ENCODE peak calls at places on chromosome X, in nine cellular contexts. R, U, W, Z, C, Q, V, E and H are unnamed samples. For H3K36me3, the result is how much of the 10 kb centered on the place peaks cover.

GRCh38 chrX:49247346-49247745 is 12.1 kb downstream of the CCDC22 start:
- DNase-seq in R (no peak), U (no peak), W (no peak), Z (no peak), C (peak), Q (no peak), V (no peak), E (no peak), H (no peak)

GRCh38 chrX:136336623-136337022 is 35.9 kb downstream of the ADGRG4 start:
- DNase-seq in R (no peak), U (no peak), W (no peak), Z (no peak), C (no peak), Q (peak), V (no peak), E (no peak), H (peak)

GRCh38 chrX:13110427-13111324 is 66.3 kb upstream of the FAM9C start:
- DNase-seq in R (peak), U (no peak), W (no peak), Z (peak), C (peak), Q (peak), V (peak), E (peak), H (peak)

GRCh38 chrX:97308161-97308560 is 424.5 kb downstream of the RPA4 start:
- DNase-seq in R (peak), U (no peak), W (no peak), Z (no peak), C (no peak), Q (no peak), V (no peak), E (no peak), H (no peak)

GRCh38 chrX:109818921-109819320 is 85.9 kb upstream of the ACSL4 start:
- DNase-seq in R (no peak), U (no peak), W (no peak), Z (no peak), C (no peak), Q (no peak), V (no peak), E (no peak), H (no peak)

GRCh38 chrX:114976321-114976720 is 41.1 kb downstream of the IL13RA2 start:
- DNase-seq in R (peak), U (no peak), W (no peak), Z (no peak), C (no peak), Q (no peak), V (no peak), E (no peak), H (no peak)

GRCh38 chrX:39157006-39157405 is 355.7 kb downstream of the MID1IP1 start:
- DNase-seq in R (no peak), U (no peak), W (no peak), Z (no peak), C (no peak), Q (no peak), V (no peak), E (no peak), H (no peak)

GRCh38 chrX:72202792-72203401 is 21.3 kb downstream of the PIN4 start:
- DNase-seq in R (no peak), U (no peak), W (no peak), Z (no peak), C (no peak), Q (no peak), V (no peak), E (no peak), H (peak)

GRCh38 chrX:135095715-135096114 is 24.6 kb downstream of the ETDB start:
- DNase-seq in R (no peak), U (no peak), W (no peak), Z (no peak), C (no peak), Q (no peak), V (no peak), E (no peak), H (no peak)

GRCh38 chrX:71367396-71367795 is 1.2 kb downstream of the TAF1 start:
- DNase-seq in R (peak), U (no peak), W (no peak), Z (no peak), C (no peak), Q (no peak), V (no peak), E (no peak), H (no peak)

GRCh38 chrX:40423299-40423698 is 157.5 kb upstream of the ATP6AP2 start:
- DNase-seq in R (peak), U (no peak), W (no peak), Z (no peak), C (no peak), Q (no peak), V (peak), E (no peak), H (no peak)

GRCh38 chrX:107659768-107660167 is 31.5 kb downstream of the PRPS1 start:
- DNase-seq in R (peak), U (no peak), W (no peak), Z (no peak), C (no peak), Q (peak), V (no peak), E (no peak), H (peak)

GRCh38 chrX:68997911-68998310 is 167.3 kb downstream of the PJA1 start:
- DNase-seq in R (peak), U (no peak), W (no peak), Z (no peak), C (peak), Q (peak), V (peak), E (peak), H (no peak)

GRCh38 chrX:68929332-68930150 is 100.7 kb downstream of the EFNB1 start:
- DNase-seq in R (peak), U (no peak), W (no peak), Z (no peak), C (no peak), Q (peak), V (peak), E (no peak), H (no peak)

GRCh38 chrX:39903343-39903742 is 194.4 kb downstream of the BCOR start:
- DNase-seq in R (peak), U (no peak), W (no peak), Z (no peak), C (no peak), Q (no peak), V (no peak), E (no peak), H (no peak)

DNA sequence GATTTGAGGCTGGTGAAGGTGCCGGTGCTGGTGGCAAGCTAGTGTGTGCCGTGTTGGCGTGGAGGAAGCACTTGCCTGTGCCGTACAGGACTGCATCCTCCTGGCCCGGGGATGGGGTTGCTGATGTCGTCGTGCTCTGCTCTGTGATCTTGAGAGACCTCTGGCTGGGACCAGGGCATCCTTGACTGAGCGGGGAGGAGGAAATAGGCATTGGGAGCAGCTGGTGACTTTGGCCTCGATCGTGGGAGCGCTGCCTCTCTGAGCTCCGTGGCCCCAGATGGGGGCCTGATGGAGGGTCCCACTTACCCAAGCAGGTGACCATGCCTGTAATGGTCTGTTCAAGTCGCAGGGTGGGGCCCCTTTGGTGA is 31.5 kb upstream of the CLCN4 start:
- DNase-seq in R (no peak), U (no peak), W (no peak), Z (no peak), C (no peak), Q (no peak), V (no peak), E (no peak), H (no peak)
- H3K36me3 ChIP-seq in R (under half), U (under half), W (under half), Z (under half), C (under half), Q (under half), V (under half), E (under half), H (under half)

GRCh38 chrX:130212371-130212770 is 40.6 kb downstream of the RAB33A start:
- DNase-seq in R (no peak), U (no peak), W (no peak), Z (no peak), C (no peak), Q (no peak), V (no peak), E (no peak), H (no peak)

GRCh38 chrX:130213376-130213775 is 41.6 kb downstream of the RAB33A start:
- DNase-seq in R (no peak), U (no peak), W (no peak), Z (no peak), C (no peak), Q (no peak), V (no peak), E (no peak), H (no peak)

GRCh38 chrX:130216312-130216711 is 44.5 kb downstream of the RAB33A start:
- DNase-seq in R (peak), U (no peak), W (no peak), Z (no peak), C (no peak), Q (peak), V (no peak), E (no peak), H (no peak)

DNA sequence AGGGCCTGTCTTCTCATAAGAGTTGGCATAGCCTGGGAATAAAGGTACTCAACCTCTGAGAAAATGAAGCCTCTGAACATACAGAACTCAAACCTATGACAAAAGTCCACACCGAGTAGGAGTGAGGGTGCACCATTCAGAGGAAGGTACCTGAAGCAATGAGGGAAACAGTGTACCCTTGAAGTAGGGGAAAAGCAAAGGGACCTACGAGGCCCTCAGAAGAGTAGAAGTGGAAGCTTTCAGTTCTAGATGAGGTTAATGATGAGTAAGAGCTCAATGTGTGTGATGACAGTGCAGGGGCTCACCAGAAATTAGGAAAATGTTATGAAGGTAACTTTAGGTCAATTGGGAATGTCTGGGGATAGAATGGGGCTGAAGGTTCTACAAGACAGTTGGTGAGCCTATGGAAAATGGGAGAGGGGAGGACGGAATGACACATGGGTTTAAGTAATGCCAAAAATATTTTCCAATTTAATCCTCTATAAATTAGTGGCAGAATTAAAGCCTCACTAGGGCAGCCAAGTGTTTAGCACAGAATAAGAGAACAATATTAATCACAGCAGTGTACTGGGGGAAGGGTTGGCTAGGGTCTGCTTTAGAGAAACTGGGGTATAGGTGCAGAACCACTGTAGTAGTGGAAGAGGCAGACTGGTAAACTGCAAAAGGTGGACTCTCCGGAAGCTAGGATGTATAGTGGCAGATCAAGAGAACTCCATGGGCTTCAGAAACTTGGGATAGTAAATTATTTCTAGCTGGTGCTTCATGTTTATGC is 39.8 kb downstream of the RAB33A start:
- DNase-seq in R (no peak), U (no peak), W (no peak), Z (no peak), C (no peak), Q (no peak), V (no peak), E (no peak), H (no peak)
- H3K36me3 ChIP-seq in R (under half), U (under half), W (under half), Z (under half), C (under half), Q (under half), V (under half), E (under half), H (under half)

GRCh38 chrX:2628751-2629315 is 62.3 kb upstream of the CD99 start:
- DNase-seq in R (no peak), U (peak), W (no peak), Z (no peak), C (no peak), Q (no peak), V (no peak), E (no peak), H (no peak)
- H3K36me3 ChIP-seq in R (under half), U (under half), W (under half), Z (under half), C (under half), Q (under half), V (under half), E (under half), H (under half)

DNA sequence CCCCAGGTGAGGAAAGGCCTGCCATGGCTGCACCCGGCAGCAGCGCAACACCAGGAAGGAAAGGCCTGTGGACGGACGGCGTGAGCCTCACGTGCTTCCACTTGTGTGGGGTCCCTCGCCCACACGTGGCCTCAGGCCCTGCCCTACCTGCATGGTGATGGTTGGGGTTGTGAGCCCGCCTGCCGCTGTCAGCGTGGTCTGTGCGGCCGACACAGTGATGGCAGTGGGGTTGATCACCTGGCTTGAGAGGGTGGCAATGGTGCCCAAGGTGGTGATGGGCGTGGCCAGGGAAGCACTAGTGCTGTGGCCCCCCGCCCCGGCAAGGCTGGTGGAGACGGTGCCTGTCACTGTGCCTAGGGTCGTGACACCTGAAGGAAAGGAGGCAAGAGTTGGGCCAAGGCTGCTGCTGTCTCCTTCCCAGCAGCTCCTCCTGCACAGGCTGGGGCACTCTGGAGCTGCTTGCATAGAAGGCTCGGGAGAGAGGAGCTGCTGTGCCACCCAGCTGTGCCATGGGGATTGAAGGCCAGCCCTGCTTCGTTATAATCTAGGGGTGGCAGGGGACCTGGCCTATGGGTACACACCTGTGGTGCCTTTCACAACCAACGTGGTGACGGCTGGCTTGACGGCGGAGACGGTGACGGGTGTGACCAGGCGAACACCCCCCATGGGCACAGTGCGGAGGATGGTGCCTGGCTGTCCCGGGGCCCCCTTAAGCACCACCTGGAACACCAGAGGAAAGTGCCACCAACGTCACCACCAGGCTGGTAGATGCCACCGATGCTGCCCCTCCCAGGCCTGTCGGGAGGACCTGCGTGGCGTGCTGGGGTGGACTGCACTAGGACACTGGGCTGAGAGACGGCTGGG is 11.8 kb upstream of the RENBP start:
- DNase-seq in R (no peak), U (no peak), W (no peak), Z (no peak), C (peak), Q (no peak), V (no peak), E (no peak), H (no peak)
- H3K36me3 ChIP-seq in R (under half), U (half or more), W (under half), Z (half or more), C (under half), Q (under half), V (under half), E (half or more), H (under half)